ENCODE peak calls at places on chromosomes 16 and 17, in seven cellular contexts. I is kidney epithelial cell, J is bronchial epithelial cell, M is NCI-H1694 treated with DMSO at 0.1 percent for 48 hours, B is HFF-Myc, L is A549, T is ACHN. P is an unnamed sample.

GRCh38 chr16:1561266-1561665 is 27.8 kb downstream of the TMEM204 start:
- DNase-seq in J (no peak), L (no peak), T (no peak), I (no peak), M (no peak), B (no peak), P (no peak)

GRCh38 chr16:54176376-54176901 is 110.1 kb downstream of the IRX3 start:
- DNase-seq in M (no peak), J (no peak), I (no peak), B (peak), T (no peak), L (no peak), P (no peak)

GRCh38 chr16:23107878-23108277 is 41.4 kb downstream of the USP31 start:
- DNase-seq in T (no peak), J (peak), B (no peak), I (peak), L (no peak), M (no peak), P (no peak)

GRCh38 chr17:62925267-62925836 is 40.7 kb upstream of the TANC2 start:
- DNase-seq in T (no peak), B (no peak), I (no peak), L (no peak), J (no peak), M (no peak), P (no peak)

GRCh38 chr16:78633551-78633950 is 534.1 kb downstream of the WWOX start:
- DNase-seq in M (no peak), I (no peak), L (no peak), B (no peak), J (no peak), T (no peak), P (no peak)

GRCh38 chr17:39622380-39623006 is 4.3 kb upstream of the PPP1R1B start:
- DNase-seq in J (no peak), T (peak), B (no peak), L (peak), M (no peak), I (no peak), P (no peak)

GRCh38 chr16:1950559-1950958 is 3.9 kb downstream of the RPL3L start:
- DNase-seq in T (no peak), M (no peak), B (no peak), L (no peak), I (no peak), J (no peak), P (no peak)

GRCh38 chr16:55453909-55454308 is 25.1 kb upstream of the MMP2 start:
- DNase-seq in I (no peak), M (no peak), J (no peak), B (no peak), T (no peak), L (no peak), P (no peak)

GRCh38 chr16:22123759-22124490 is 31.6 kb downstream of the VWA3A start:
- DNase-seq in B (no peak), M (no peak), J (no peak), T (no peak), I (no peak), L (peak), P (no peak)

GRCh38 chr16:48311242-48311641 is 63.9 kb upstream of the ABCC11 start:
- DNase-seq in L (no peak), B (no peak), I (no peak), M (no peak), T (no peak), J (no peak), P (no peak)

GRCh38 chr17:46264456-46265198 is 30.3 kb upstream of the LRRC37A start:
- DNase-seq in L (peak), M (no peak), B (peak), T (peak), I (peak), J (peak), P (peak)

GRCh38 chr16:67207116-67207856 is 8.4 kb downstream of the ELMO3 start:
- DNase-seq in I (no peak), J (no peak), T (no peak), B (no peak), M (no peak), L (no peak), P (peak)

GRCh38 chr17:21532763-21533385 is 156.7 kb downstream of the KCNJ12 start:
- DNase-seq in B (no peak), J (no peak), M (no peak), T (no peak), I (no peak), L (no peak), P (no peak)

GRCh38 chr16:85149776-85150175 is 37.5 kb upstream of the CIBAR2 start:
- DNase-seq in M (no peak), B (no peak), I (no peak), T (no peak), J (no peak), L (no peak), P (no peak)

GRCh38 chr16:89453662-89454321 is 36.6 kb downstream of the ANKRD11 start:
- DNase-seq in I (no peak), M (no peak), T (no peak), J (no peak), L (peak), B (no peak), P (no peak)

GRCh38 chr17:10021239-10021638 is 116.2 kb upstream of the RCVRN start:
- DNase-seq in J (no peak), L (no peak), I (no peak), T (no peak), M (no peak), B (no peak), P (peak)

GRCh38 chr17:75515523-75516254 is at the start of gene CASKIN2:
- DNase-seq in L (peak), T (peak), J (peak), I (peak), M (peak), B (peak), P (peak)

GRCh38 chr17:50220811-50221210 is 19.4 kb upstream of the COL1A1 start:
- DNase-seq in M (no peak), L (no peak), T (no peak), B (no peak), J (no peak), I (no peak), P (no peak)

GRCh38 chr16:85573696-85574641 is 39.2 kb upstream of the GSE1 start:
- DNase-seq in M (no peak), I (no peak), T (no peak), J (no peak), B (no peak), L (no peak), P (no peak)

GRCh38 chr17:81644976-81645952 is 8.3 kb downstream of the TSPAN10 start:
- DNase-seq in L (no peak), T (no peak), J (no peak), I (no peak), B (no peak), M (no peak), P (no peak)

GRCh38 chr17:4849011-4849536 is 15.9 kb downstream of the MINK1 start:
- DNase-seq in T (no peak), L (peak), B (no peak), J (peak), I (no peak), M (no peak), P (no peak)

GRCh38 chr17:55577011-55577586 is 65.8 kb upstream of the SMIM36 start:
- DNase-seq in M (no peak), L (no peak), J (no peak), B (peak), I (peak), T (no peak), P (peak)

GRCh38 chr17:78294776-78295175 is 63.3 kb downstream of the TMEM235 start:
- DNase-seq in I (no peak), M (no peak), T (no peak), L (no peak), B (no peak), J (peak), P (no peak)

GRCh38 chr17:289409-289808 is 63.2 kb downstream of the RPH3AL start:
- DNase-seq in B (no peak), L (no peak), J (no peak), I (no peak), T (no peak), M (no peak), P (no peak)

GRCh38 chr17:55996826-55997225 is 156.4 kb upstream of the ANKFN1 start:
- DNase-seq in M (no peak), I (no peak), B (no peak), J (no peak), T (no peak), L (no peak), P (no peak)

GRCh38 chr16:26993988-26994387 is 72.7 kb upstream of the C16orf82 start:
- DNase-seq in I (no peak), T (no peak), J (no peak), L (no peak), M (no peak), B (no peak), P (peak)

GRCh38 chr17:18039535-18040286 is 503 bp downstream of the GID4 start:
- DNase-seq in T (peak), B (no peak), L (peak), M (no peak), I (no peak), J (no peak), P (no peak)

GRCh38 chr17:67772679-67773078 is 52.6 kb upstream of the BPTF start:
- DNase-seq in M (no peak), I (no peak), L (no peak), B (no peak), T (no peak), J (no peak), P (no peak)

GRCh38 chr17:68564415-68565111 is 36.6 kb downstream of the FAM20A start:
- DNase-seq in J (peak), T (no peak), I (no peak), M (no peak), L (no peak), B (no peak), P (no peak)

GRCh38 chr17:70365098-70365583 is 195.8 kb downstream of the KCNJ2 start:
- DNase-seq in M (no peak), J (peak), B (no peak), I (peak), L (no peak), T (peak), P (no peak)

GRCh38 chr16:78505544-78506371 is 406.3 kb downstream of the WWOX start:
- DNase-seq in M (no peak), L (no peak), B (no peak), I (no peak), J (no peak), T (peak), P (peak)

GRCh38 chr17:39704821-39705551 is 5.1 kb downstream of the ERBB2 start:
- DNase-seq in T (no peak), J (no peak), I (no peak), M (no peak), B (no peak), L (peak), P (peak)

GRCh38 chr16:10957771-10958486 is 13.6 kb downstream of the CLEC16A start:
- DNase-seq in J (peak), M (no peak), B (no peak), T (no peak), I (no peak), L (no peak), P (no peak)

GRCh38 chr17:48522031-48522593 is 8.7 kb downstream of the HOXB1 start:
- DNase-seq in B (no peak), J (no peak), I (no peak), T (no peak), M (no peak), L (peak), P (no peak)

GRCh38 chr16:715448-716249 is 731 bp downstream of the METRN start:
- DNase-seq in I (no peak), L (no peak), T (peak), B (no peak), J (no peak), M (no peak), P (no peak)